ENCODE peak calls at places on chromosome 5, in eight cellular contexts. One of them, this sample, is unnamed. For H3K9me3, the result is how much of the 10 kb centered on the place peaks cover.

GRCh38 chr5:140145818-140146522 is 20.2 kb downstream of the IGIP start:
- DNase-seq in neural progenitor cell: peak
- DNase-seq in spleen: peak
- DNase-seq in left lung: peak
- DNase-seq in colonic mucosa: peak
- DNase-seq in heart right ventricle: peak
- DNase-seq in H9: peak
- DNase-seq in MM.1S: peak
- DNase-seq in this sample: peak

GRCh38 chr5:84115727-84116126 is 269.0 kb downstream of the EDIL3 start:
- DNase-seq in neural progenitor cell: no peak
- DNase-seq in spleen: no peak
- DNase-seq in left lung: no peak
- DNase-seq in colonic mucosa: no peak
- DNase-seq in heart right ventricle: no peak
- DNase-seq in H9: no peak
- DNase-seq in MM.1S: no peak
- DNase-seq in this sample: no peak

GRCh38 chr5:132258102-132259060 is 885 bp downstream of the PDLIM4 start:
- DNase-seq in neural progenitor cell: no peak
- DNase-seq in spleen: peak
- DNase-seq in left lung: no peak
- DNase-seq in colonic mucosa: peak
- DNase-seq in heart right ventricle: no peak
- DNase-seq in H9: peak
- DNase-seq in MM.1S: no peak
- DNase-seq in this sample: no peak

GRCh38 chr5:151095341-151096000 is 14.6 kb upstream of the TNIP1 start:
- DNase-seq in neural progenitor cell: no peak
- DNase-seq in spleen: no peak
- DNase-seq in left lung: no peak
- DNase-seq in colonic mucosa: peak
- DNase-seq in heart right ventricle: peak
- DNase-seq in H9: no peak
- DNase-seq in MM.1S: no peak
- DNase-seq in this sample: no peak

GRCh38 chr5:94308442-94308841 is 310.0 kb downstream of the KIAA0825 start:
- DNase-seq in neural progenitor cell: no peak
- DNase-seq in spleen: no peak
- DNase-seq in left lung: no peak
- DNase-seq in colonic mucosa: no peak
- DNase-seq in heart right ventricle: no peak
- DNase-seq in H9: no peak
- DNase-seq in MM.1S: no peak
- DNase-seq in this sample: no peak

GRCh38 chr5:76379855-76380254 is 23.2 kb upstream of the IQGAP2 start:
- DNase-seq in neural progenitor cell: no peak
- DNase-seq in spleen: no peak
- DNase-seq in left lung: no peak
- DNase-seq in colonic mucosa: no peak
- DNase-seq in heart right ventricle: no peak
- DNase-seq in H9: no peak
- DNase-seq in MM.1S: no peak
- DNase-seq in this sample: no peak

GRCh38 chr5:57594436-57594835 is 111.8 kb upstream of the ACTBL2 start:
- DNase-seq in neural progenitor cell: no peak
- DNase-seq in spleen: no peak
- DNase-seq in left lung: no peak
- DNase-seq in colonic mucosa: no peak
- DNase-seq in heart right ventricle: no peak
- DNase-seq in H9: no peak
- DNase-seq in MM.1S: peak
- DNase-seq in this sample: no peak

GRCh38 chr5:100826133-100826532 is 76.9 kb downstream of the ST8SIA4 start:
- DNase-seq in neural progenitor cell: no peak
- DNase-seq in spleen: no peak
- DNase-seq in left lung: no peak
- DNase-seq in colonic mucosa: no peak
- DNase-seq in heart right ventricle: no peak
- DNase-seq in H9: no peak
- DNase-seq in MM.1S: no peak
- DNase-seq in this sample: no peak

GRCh38 chr5:137778772-137779564 is 24.8 kb upstream of the HNRNPA0 start:
- DNase-seq in neural progenitor cell: peak
- DNase-seq in spleen: no peak
- DNase-seq in left lung: no peak
- DNase-seq in colonic mucosa: no peak
- DNase-seq in heart right ventricle: no peak
- DNase-seq in H9: no peak
- DNase-seq in MM.1S: peak
- DNase-seq in this sample: no peak

GRCh38 chr5:51387854-51388320 is 4.6 kb downstream of the ISL1 start:
- DNase-seq in neural progenitor cell: peak
- DNase-seq in spleen: no peak
- DNase-seq in left lung: no peak
- DNase-seq in colonic mucosa: no peak
- DNase-seq in heart right ventricle: no peak
- DNase-seq in H9: peak
- DNase-seq in MM.1S: no peak
- DNase-seq in this sample: no peak

GRCh38 chr5:138138949-138139775 is at the start of gene NME5:
- DNase-seq in neural progenitor cell: peak
- DNase-seq in spleen: peak
- DNase-seq in left lung: peak
- DNase-seq in colonic mucosa: peak
- DNase-seq in heart right ventricle: peak
- DNase-seq in H9: peak
- DNase-seq in MM.1S: peak
- DNase-seq in this sample: no peak

GRCh38 chr5:68319316-68320093 is 103.9 kb downstream of the PIK3R1 start:
- DNase-seq in neural progenitor cell: no peak
- DNase-seq in spleen: no peak
- DNase-seq in left lung: no peak
- DNase-seq in colonic mucosa: no peak
- DNase-seq in heart right ventricle: no peak
- DNase-seq in H9: no peak
- DNase-seq in MM.1S: no peak
- DNase-seq in this sample: no peak

GRCh38 chr5:57495688-57496087 is 13.1 kb upstream of the ACTBL2 start:
- DNase-seq in neural progenitor cell: peak
- DNase-seq in spleen: no peak
- DNase-seq in left lung: no peak
- DNase-seq in colonic mucosa: no peak
- DNase-seq in heart right ventricle: no peak
- DNase-seq in H9: no peak
- DNase-seq in MM.1S: no peak
- DNase-seq in this sample: no peak

GRCh38 chr5:64229163-64229774 is 63.6 kb downstream of the RNF180 start:
- DNase-seq in neural progenitor cell: peak
- DNase-seq in spleen: no peak
- DNase-seq in left lung: no peak
- DNase-seq in colonic mucosa: no peak
- DNase-seq in heart right ventricle: no peak
- DNase-seq in H9: no peak
- DNase-seq in MM.1S: peak
- DNase-seq in this sample: no peak

GRCh38 chr5:146825033-146825432 is 53.5 kb downstream of the PPP2R2B start:
- DNase-seq in neural progenitor cell: peak
- DNase-seq in spleen: no peak
- DNase-seq in left lung: peak
- DNase-seq in colonic mucosa: no peak
- DNase-seq in heart right ventricle: peak
- DNase-seq in H9: peak
- DNase-seq in MM.1S: peak
- DNase-seq in this sample: no peak

GRCh38 chr5:125134216-125135081 is 388.0 kb upstream of the ZNF608 start:
- DNase-seq in neural progenitor cell: no peak
- DNase-seq in spleen: no peak
- DNase-seq in left lung: no peak
- DNase-seq in colonic mucosa: no peak
- DNase-seq in heart right ventricle: no peak
- DNase-seq in H9: no peak
- DNase-seq in MM.1S: no peak
- DNase-seq in this sample: no peak

GRCh38 chr5:149761461-149761860 is 31.4 kb downstream of the PPARGC1B start:
- DNase-seq in neural progenitor cell: no peak
- DNase-seq in spleen: no peak
- DNase-seq in left lung: no peak
- DNase-seq in colonic mucosa: no peak
- DNase-seq in heart right ventricle: no peak
- DNase-seq in H9: no peak
- DNase-seq in MM.1S: no peak
- DNase-seq in this sample: no peak

GRCh38 chr5:89638871-89639270 is 755.9 kb upstream of the MEF2C start:
- DNase-seq in neural progenitor cell: no peak
- DNase-seq in spleen: no peak
- DNase-seq in left lung: no peak
- DNase-seq in colonic mucosa: no peak
- DNase-seq in heart right ventricle: no peak
- DNase-seq in H9: no peak
- DNase-seq in MM.1S: no peak
- DNase-seq in this sample: no peak
- H3K9me3 ChIP-seq in neural progenitor cell: under half
- H3K9me3 ChIP-seq in spleen: under half
- H3K9me3 ChIP-seq in left lung: under half
- H3K9me3 ChIP-seq in colonic mucosa: under half
- H3K9me3 ChIP-seq in heart right ventricle: under half
- H3K9me3 ChIP-seq in H9: under half
- H3K9me3 ChIP-seq in MM.1S: under half
- H3K9me3 ChIP-seq in this sample: under half

DNA sequence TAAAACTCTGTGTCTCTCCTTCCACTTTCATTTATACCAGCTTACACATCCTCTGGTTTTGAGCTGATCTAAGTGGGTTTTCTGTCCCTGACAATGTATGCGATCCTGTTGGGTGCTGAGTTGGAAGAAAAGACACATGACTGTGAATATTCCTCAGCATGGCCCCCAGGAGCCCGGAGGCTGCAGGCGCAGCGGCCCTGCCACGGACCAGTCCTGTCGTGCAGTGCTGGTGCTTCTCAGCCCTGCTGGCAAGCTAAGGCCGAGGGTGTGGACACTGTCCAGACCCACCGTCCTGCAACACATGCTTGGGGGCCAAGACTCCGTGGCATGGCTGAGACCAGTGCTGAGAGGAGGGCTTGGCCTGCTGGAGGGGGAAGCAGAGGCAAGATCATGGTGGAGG is 328.9 kb upstream of the IRX2 start:
- DNase-seq in neural progenitor cell: no peak
- DNase-seq in spleen: no peak
- DNase-seq in left lung: no peak
- DNase-seq in colonic mucosa: no peak
- DNase-seq in heart right ventricle: no peak
- DNase-seq in H9: no peak
- DNase-seq in MM.1S: no peak
- DNase-seq in this sample: no peak
- H3K9me3 ChIP-seq in neural progenitor cell: under half
- H3K9me3 ChIP-seq in spleen: under half
- H3K9me3 ChIP-seq in left lung: under half
- H3K9me3 ChIP-seq in colonic mucosa: under half
- H3K9me3 ChIP-seq in heart right ventricle: under half
- H3K9me3 ChIP-seq in H9: under half
- H3K9me3 ChIP-seq in MM.1S: under half
- H3K9me3 ChIP-seq in this sample: under half

DNA sequence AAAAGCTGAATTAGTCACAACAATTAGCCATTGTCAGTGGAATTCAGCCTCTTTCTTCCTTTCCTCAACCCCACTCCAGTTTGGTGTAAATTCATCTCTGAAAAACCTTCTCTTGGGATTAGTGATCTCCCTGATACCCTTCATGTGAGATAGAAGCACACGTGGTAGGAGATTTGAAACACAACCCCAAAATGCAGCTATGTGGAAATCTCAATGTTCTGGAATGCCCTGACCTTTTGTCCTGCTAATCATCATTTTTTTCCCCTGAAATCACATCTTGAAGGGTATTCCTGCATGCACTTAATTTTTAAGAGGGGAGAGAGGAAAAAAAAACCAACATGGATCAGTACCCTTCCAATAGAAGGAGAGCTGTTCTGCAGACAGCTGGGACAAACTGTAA is 612.6 kb downstream of the EBF1 start:
- DNase-seq in neural progenitor cell: peak
- DNase-seq in spleen: no peak
- DNase-seq in left lung: no peak
- DNase-seq in colonic mucosa: no peak
- DNase-seq in heart right ventricle: no peak
- DNase-seq in H9: no peak
- DNase-seq in MM.1S: no peak
- DNase-seq in this sample: no peak
- H3K9me3 ChIP-seq in neural progenitor cell: under half
- H3K9me3 ChIP-seq in spleen: under half
- H3K9me3 ChIP-seq in left lung: under half
- H3K9me3 ChIP-seq in colonic mucosa: under half
- H3K9me3 ChIP-seq in heart right ventricle: under half
- H3K9me3 ChIP-seq in H9: under half
- H3K9me3 ChIP-seq in MM.1S: under half
- H3K9me3 ChIP-seq in this sample: under half

DNA sequence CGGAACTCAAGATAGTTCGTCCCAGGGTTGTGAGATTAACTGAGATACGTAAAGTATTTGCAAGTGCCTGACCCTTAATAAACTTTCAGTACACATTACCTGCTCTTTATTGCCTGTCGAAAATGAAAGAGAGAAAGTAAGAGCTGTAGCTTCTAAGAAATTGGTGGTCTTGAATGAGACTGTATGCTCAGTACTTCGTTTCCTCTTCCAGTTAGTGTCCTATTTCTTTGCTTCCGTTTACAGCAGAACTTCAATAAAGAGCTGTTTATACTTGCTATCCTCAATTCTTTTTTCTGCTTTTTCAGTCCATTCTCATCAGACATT is 534 bp downstream of the SRFBP1 start:
- DNase-seq in neural progenitor cell: no peak
- DNase-seq in spleen: no peak
- DNase-seq in left lung: no peak
- DNase-seq in colonic mucosa: no peak
- DNase-seq in heart right ventricle: no peak
- DNase-seq in H9: no peak
- DNase-seq in MM.1S: peak
- DNase-seq in this sample: no peak
- H3K9me3 ChIP-seq in neural progenitor cell: under half
- H3K9me3 ChIP-seq in spleen: under half
- H3K9me3 ChIP-seq in left lung: under half
- H3K9me3 ChIP-seq in colonic mucosa: under half
- H3K9me3 ChIP-seq in heart right ventricle: under half
- H3K9me3 ChIP-seq in H9: under half
- H3K9me3 ChIP-seq in MM.1S: under half
- H3K9me3 ChIP-seq in this sample: under half

This sample was measured in T-helper 17 cell.